ENCODE peak calls at places on chromosomes 1 and 21, in ten cellular contexts. D is activated T-cell treated with anti-CD3 and anti-CD28 coated beads for 48 hours; G is NCI-H1930; T is foreskin fibroblast; Y is activated CD8-positive, alpha-beta memory T cell treated with anti-CD3 and anti-CD28 coated beads, Interleukin-2, amount 50 U/mL, for 48 hours; E is CD8-positive, alpha-beta memory T cell; S is progenitor cell of endocrine pancreas; M is EH; F is fibroblast of the conjunctiva; N is posterior cingulate gyrus. C is an unnamed sample.
A peak's percentile ranks its signal among the peaks of the same experiment; 100 is the strongest.

GRCh38 chr21:37074546-37074945 is 1.5 kb downstream of the TTC3 start:
- DNase-seq in S (no peak), N (no peak), D (no peak), M (no peak), G (no peak), E (no peak), F (no peak), Y (no peak), T (no peak), C (no peak)

GRCh38 chr1:1619917-1620361 is 4.6 kb downstream of the MIB2 start:
- DNase-seq in F (no peak), E (no peak), M (no peak), Y (no peak), S (no peak), D (no peak), N (no peak), T (no peak), G (no peak), C (no peak)

GRCh38 chr1:244757091-244757939 is 78.1 kb upstream of the COX20 start:
- DNase-seq in T (peak; percentile 63), N (no peak), M (peak; percentile 85), E (no peak), G (no peak), S (no peak), F (peak; percentile 20), Y (no peak), D (no peak), C (no peak)

GRCh38 chr1:16215882-16216753 is 3.7 kb upstream of the ARHGEF19 start:
- DNase-seq in D (peak; percentile 54), G (peak; percentile 31), E (peak; percentile 33), N (no peak), F (peak; percentile 76), T (peak; percentile 86), M (peak; percentile 75), S (peak; percentile 82), Y (peak; percentile 79), C (peak; percentile 84)

GRCh38 chr1:160645386-160646063 is 1.3 kb downstream of the SLAMF1 start:
- DNase-seq in S (no peak), E (no peak), T (no peak), D (no peak), F (no peak), G (no peak), M (no peak), N (no peak), Y (no peak), C (no peak)

GRCh38 chr21:21163904-21164303 is 165.7 kb downstream of the NCAM2 start:
- DNase-seq in Y (no peak), S (peak; percentile 15), D (peak; percentile 6), F (peak; percentile 65), N (no peak), G (peak; percentile 2), M (peak; percentile 74), T (peak; percentile 86), E (no peak), C (peak; percentile 56)

GRCh38 chr1:10054465-10054864 is 21.7 kb downstream of the UBE4B start:
- DNase-seq in D (no peak), G (no peak), T (no peak), E (no peak), F (no peak), Y (no peak), N (no peak), S (no peak), M (no peak), C (no peak)

GRCh38 chr1:242425232-242425631 is 99.3 kb downstream of the PLD5 start:
- DNase-seq in E (no peak), Y (no peak), M (no peak), D (no peak), T (peak; percentile 6), N (no peak), S (no peak), G (no peak), F (no peak), C (no peak)

GRCh38 chr1:29827237-29827750 is 591.0 kb downstream of the PTPRU start:
- DNase-seq in G (no peak), F (no peak), E (no peak), S (no peak), Y (no peak), M (no peak), N (no peak), D (no peak), T (no peak), C (no peak)

GRCh38 chr1:231519166-231519565 is 9.3 kb upstream of the TSNAX start:
- DNase-seq in Y (no peak), G (no peak), F (no peak), N (no peak), D (no peak), E (no peak), M (peak; percentile 18), T (no peak), S (no peak), C (no peak)

GRCh38 chr1:182459949-182460348 is 10.0 kb downstream of the RGSL1 start:
- DNase-seq in F (no peak), E (no peak), Y (no peak), D (no peak), G (no peak), M (no peak), N (no peak), T (no peak), S (no peak), C (no peak)

GRCh38 chr21:41304068-41304720 is 12.4 kb upstream of the FAM3B start:
- DNase-seq in E (no peak), G (no peak), T (no peak), S (no peak), D (no peak), N (no peak), F (no peak), M (no peak), Y (no peak), C (no peak)

GRCh38 chr1:184418955-184419733 is 32.3 kb downstream of the C1orf21 start:
- DNase-seq in T (peak; percentile 20), S (no peak), Y (no peak), G (no peak), N (no peak), D (no peak), M (peak; percentile 11), F (no peak), E (no peak), C (peak; percentile 72)

GRCh38 chr1:156075158-156075557 is 7.1 kb downstream of the MEX3A start:
- DNase-seq in N (no peak), S (no peak), D (no peak), F (no peak), Y (no peak), T (peak; percentile 40), G (no peak), M (no peak), E (no peak), C (no peak)

GRCh38 chr1:41449326-41449921 is 35.1 kb downstream of the EDN2 start:
- DNase-seq in Y (no peak), F (no peak), M (no peak), E (no peak), T (no peak), D (no peak), N (no peak), S (no peak), G (no peak), C (no peak)